ENCODE peak calls at places on chromosomes 12 and 14, in ten cellular contexts. S, N, H, E, Y, B, T, W, G and K are unnamed samples.

GRCh38 chr12:104011265-104011664 is 38.7 kb downstream of the GLT8D2 start:
- DNase-seq in Y (no peak), N (no peak), E (no peak), S (peak), G (no peak), H (no peak), T (no peak), B (peak), W (no peak), K (no peak)

GRCh38 chr14:92683041-92683440 is 65.4 kb downstream of the LGMN start:
- DNase-seq in H (no peak), N (no peak), W (no peak), B (no peak), E (no peak), Y (no peak), T (no peak), G (no peak), S (no peak), K (no peak)

GRCh38 chr14:88614218-88614907 is 51.5 kb downstream of the ZC3H14 start:
- DNase-seq in E (no peak), T (no peak), G (no peak), N (no peak), S (no peak), Y (no peak), H (no peak), B (peak), W (no peak), K (no peak)

GRCh38 chr14:104342435-104343293 is 204.3 kb downstream of the KIF26A start:
- DNase-seq in N (no peak), B (no peak), S (no peak), E (peak), H (no peak), Y (peak), W (no peak), T (no peak), G (peak), K (no peak)

GRCh38 chr14:102028733-102029132 is 58.1 kb downstream of the HSP90AA1 start:
- DNase-seq in W (no peak), S (peak), Y (no peak), B (no peak), T (no peak), E (no peak), G (no peak), H (no peak), N (no peak), K (no peak)

GRCh38 chr12:26431211-26431610 is 235.8 kb downstream of the SSPN start:
- DNase-seq in W (no peak), H (no peak), B (no peak), S (no peak), N (no peak), T (no peak), E (no peak), Y (no peak), G (peak), K (no peak)

GRCh38 chr14:85917631-85918030 is 387.7 kb downstream of the FLRT2 start:
- DNase-seq in B (no peak), H (no peak), N (no peak), S (no peak), E (no peak), W (no peak), G (no peak), Y (no peak), T (no peak), K (no peak)

GRCh38 chr14:74290415-74290814 is 12.3 kb downstream of the ABCD4 start:
- DNase-seq in Y (no peak), G (no peak), W (no peak), H (no peak), T (no peak), B (peak), S (no peak), E (peak), N (peak), K (no peak)

GRCh38 chr12:27573972-27574371 is 50.0 kb downstream of the PPFIBP1 start:
- DNase-seq in B (peak), W (no peak), E (no peak), H (no peak), T (no peak), Y (no peak), G (no peak), N (no peak), S (peak), K (no peak)

GRCh38 chr12:6672143-6672542 is 9.2 kb upstream of the ING4 start:
- DNase-seq in S (no peak), Y (no peak), H (no peak), N (no peak), W (no peak), G (no peak), E (no peak), B (no peak), T (no peak), K (no peak)

GRCh38 chr12:75170786-75171185 is 38.9 kb downstream of the KCNC2 start:
- DNase-seq in G (no peak), H (no peak), S (no peak), N (no peak), W (no peak), Y (no peak), E (no peak), B (no peak), T (no peak), K (no peak)

GRCh38 chr14:104114421-104115130 is 23.8 kb upstream of the KIF26A start:
- DNase-seq in B (no peak), T (no peak), G (peak), W (no peak), Y (no peak), H (peak), N (no peak), S (no peak), E (peak), K (no peak)

GRCh38 chr12:76908303-76909017 is 29.6 kb upstream of the CSRP2 start:
- DNase-seq in H (no peak), S (no peak), W (no peak), E (no peak), Y (no peak), B (no peak), N (no peak), T (no peak), G (no peak), K (no peak)

GRCh38 chr12:118061876-118062791 is 1.2 kb upstream of the WSB2 start:
- DNase-seq in T (no peak), H (peak), Y (peak), G (peak), B (peak), N (peak), E (peak), W (no peak), S (no peak), K (no peak)

GRCh38 chr14:102510616-102511520 is 1.3 kb upstream of the ANKRD9 start:
- DNase-seq in T (no peak), G (peak), E (peak), W (no peak), H (no peak), S (no peak), N (peak), B (no peak), Y (peak), K (no peak)

GRCh38 chr12:52555577-52555976 is 2.6 kb upstream of the KRT71 start:
- DNase-seq in E (no peak), G (no peak), Y (no peak), N (no peak), H (peak), S (no peak), T (no peak), W (no peak), B (no peak), K (no peak)

GRCh38 chr12:21704847-21705246 is 47.2 kb upstream of the LDHB start:
- DNase-seq in S (no peak), H (no peak), Y (no peak), B (no peak), E (no peak), G (no peak), W (no peak), N (no peak), T (no peak), K (no peak)

GRCh38 chr14:27190286-27190685 is 592.5 kb upstream of the NOVA1 start:
- DNase-seq in N (no peak), H (no peak), W (no peak), G (no peak), E (no peak), S (no peak), Y (no peak), B (no peak), T (no peak), K (no peak)

GRCh38 chr14:63375772-63376171 is 57.0 kb upstream of the GPHB5 start:
- DNase-seq in B (no peak), T (no peak), H (no peak), N (no peak), Y (no peak), W (no peak), G (no peak), E (no peak), S (peak), K (no peak)

GRCh38 chr12:97595936-97596335 is 133.3 kb downstream of the RMST start:
- DNase-seq in T (no peak), Y (no peak), E (no peak), N (no peak), H (no peak), W (no peak), B (peak), S (no peak), G (no peak), K (no peak)

GRCh38 chr12:6688543-6688999 is 604 bp downstream of the ZNF384 start:
- DNase-seq in E (no peak), G (peak), H (no peak), Y (peak), T (no peak), N (peak), W (peak), B (no peak), S (no peak), K (no peak)

GRCh38 chr12:90398437-90398836 is 556.5 kb downstream of the CCER1 start:
- DNase-seq in W (no peak), B (no peak), T (no peak), E (no peak), H (no peak), G (no peak), Y (no peak), S (no peak), N (no peak), K (no peak)

GRCh38 chr14:50222061-50222613 is 9.2 kb downstream of the SOS2 start:
- DNase-seq in W (no peak), H (no peak), N (no peak), E (no peak), T (no peak), B (no peak), Y (no peak), S (no peak), G (no peak), K (no peak)

GRCh38 chr12:120725151-120725658 is 421 bp upstream of the ACADS start:
- DNase-seq in E (no peak), S (no peak), B (no peak), N (no peak), T (no peak), G (no peak), W (no peak), Y (no peak), H (peak), K (no peak)

GRCh38 chr14:48584031-48584430 is 908.6 kb upstream of the MDGA2 start:
- DNase-seq in E (no peak), H (no peak), W (no peak), N (no peak), G (no peak), Y (no peak), T (no peak), B (no peak), S (peak), K (no peak)

GRCh38 chr14:90795744-90796143 is 20.5 kb downstream of the TTC7B start:
- DNase-seq in T (no peak), Y (no peak), H (peak), S (peak), G (no peak), E (no peak), W (no peak), N (no peak), B (peak), K (no peak)

GRCh38 chr12:72330291-72330690 is 58.1 kb downstream of the TRHDE start:
- DNase-seq in S (peak), E (peak), H (peak), T (no peak), G (peak), W (no peak), N (no peak), B (no peak), Y (peak), K (no peak)

GRCh38 chr12:116603516-116603915 is 44.3 kb downstream of the MAP1LC3B2 start:
- DNase-seq in H (no peak), G (no peak), W (no peak), N (no peak), E (no peak), B (no peak), S (no peak), Y (peak), T (no peak), K (no peak)

GRCh38 chr14:100586153-100586519 is 1.1 kb downstream of the BEGAIN start:
- DNase-seq in T (no peak), B (no peak), H (peak), E (no peak), Y (no peak), G (no peak), N (no peak), S (no peak), W (no peak), K (no peak)

GRCh38 chr12:100234166-100234565 is 32.7 kb downstream of the DEPDC4 start:
- DNase-seq in G (no peak), T (no peak), S (no peak), E (peak), H (no peak), Y (peak), B (peak), N (no peak), W (no peak), K (no peak)

GRCh38 chr12:76888775-76889174 is 10.0 kb upstream of the CSRP2 start:
- DNase-seq in E (no peak), B (no peak), T (no peak), S (no peak), G (no peak), H (no peak), Y (no peak), W (no peak), N (no peak), K (no peak)

GRCh38 chr14:91858536-91859275 is 8.6 kb downstream of the TC2N start:
- DNase-seq in N (no peak), Y (no peak), B (peak), W (no peak), G (no peak), S (no peak), E (no peak), T (no peak), H (no peak), K (no peak)

GRCh38 chr14:52951730-52952481 is 1.1 kb upstream of the FERMT2 start:
- DNase-seq in T (peak), Y (peak), S (peak), G (peak), W (no peak), N (no peak), B (peak), E (peak), H (no peak), K (no peak)

DNA sequence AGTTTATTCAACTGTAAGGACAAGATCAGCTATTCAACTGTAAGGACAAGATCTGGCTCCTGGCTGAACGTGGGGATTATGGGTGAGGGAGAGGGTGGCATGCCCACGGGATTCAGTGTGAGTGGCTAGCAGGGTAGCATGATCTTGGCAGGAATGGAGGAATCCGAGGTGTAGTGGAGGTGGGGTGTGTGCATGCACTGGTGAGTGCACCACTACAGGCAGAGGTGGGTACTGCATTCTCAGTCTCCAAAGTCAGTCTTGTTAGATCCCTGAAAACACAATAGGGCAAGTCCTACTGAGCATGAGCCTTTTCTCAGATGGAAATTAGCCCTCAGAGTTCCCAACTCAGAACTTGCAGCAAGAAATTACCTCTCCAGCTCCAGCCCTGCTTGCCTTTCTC is 32.2 kb upstream of the DCD start:
- DNase-seq in B (no peak), S (no peak), E (peak), N (peak), H (no peak), W (no peak), G (no peak), T (no peak), Y (no peak), K (no peak)
- TF ChIP-seq CTCF in B (peak), S (peak), E (peak), N (peak), H (peak), W (peak), G (no peak), T (no peak), Y (peak), K (peak)

GRCh38 chr14:36028665-36029064 is 147.9 kb downstream of the PTCSC3 start:
- DNase-seq in G (no peak), S (no peak), T (no peak), H (no peak), W (no peak), Y (no peak), B (no peak), E (no peak), N (no peak), K (no peak)

GRCh38 chr14:36022765-36023415 is 153.6 kb downstream of the PTCSC3 start:
- DNase-seq in G (no peak), B (no peak), W (no peak), Y (no peak), N (no peak), T (no peak), E (no peak), S (no peak), H (no peak), K (no peak)

GRCh38 chr14:36027354-36027753 is 149.2 kb downstream of the PTCSC3 start:
- DNase-seq in G (no peak), E (no peak), B (no peak), Y (no peak), W (no peak), S (no peak), H (no peak), N (no peak), T (no peak), K (no peak)

GRCh38 chr14:36028218-36028617 is 148.3 kb downstream of the PTCSC3 start:
- DNase-seq in B (no peak), H (no peak), Y (no peak), S (no peak), G (no peak), W (no peak), T (no peak), N (peak), E (no peak), K (no peak)
- TF ChIP-seq CTCF in B (no peak), H (no peak), Y (no peak), S (no peak), G (no peak), W (no peak), T (no peak), N (peak), E (no peak), K (peak)

GRCh38 chr12:111330800-111331752 is 37.8 kb downstream of the PHETA1 start:
- DNase-seq in E (no peak), N (peak), T (no peak), G (no peak), S (peak), B (peak), W (no peak), H (no peak), Y (peak), K (no peak)
- TF ChIP-seq CTCF in E (peak), N (peak), T (peak), G (no peak), S (peak), B (peak), W (peak), H (peak), Y (peak), K (peak)

DNA sequence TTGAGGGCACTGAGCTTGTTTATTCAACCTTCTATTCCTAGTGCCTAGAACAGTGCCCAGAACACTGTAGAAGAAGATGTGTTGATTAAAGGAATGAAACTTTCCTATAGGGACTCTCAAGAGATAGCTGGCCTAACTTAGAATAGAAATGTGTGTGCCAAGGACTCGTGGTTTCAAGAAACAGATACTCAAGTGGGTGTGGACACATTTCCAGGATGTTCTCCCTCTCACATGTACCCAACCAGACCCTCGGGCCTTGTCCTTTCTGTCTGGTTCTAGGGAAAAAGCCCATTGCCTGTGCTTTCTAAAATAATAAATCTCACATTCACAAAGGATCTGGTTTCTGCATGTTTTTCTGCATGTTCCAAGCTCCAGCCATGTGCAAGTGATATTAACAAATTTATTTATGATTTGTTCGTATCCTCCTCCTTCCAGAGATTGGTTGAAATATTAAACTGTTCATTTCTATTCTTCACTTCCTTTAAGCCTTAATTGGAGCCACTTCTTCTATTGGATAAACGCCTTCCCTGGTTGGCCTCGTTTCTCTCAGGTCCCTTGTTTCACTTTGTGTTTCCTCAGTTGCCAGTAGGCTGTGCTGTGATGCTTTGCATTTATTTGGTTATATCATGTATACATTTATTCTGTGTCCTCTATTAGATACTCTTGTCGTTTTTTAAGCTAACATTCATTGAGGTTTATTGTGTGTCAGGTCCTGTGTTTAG is 89.8 kb downstream of the CRADD start:
- DNase-seq in E (no peak), N (no peak), H (no peak), Y (peak), T (no peak), B (peak), W (peak), G (peak), S (no peak), K (no peak)
- TF ChIP-seq CTCF in E (no peak), N (peak), H (peak), Y (peak), T (peak), B (peak), W (peak), G (no peak), S (peak), K (peak)

GRCh38 chr12:130916251-130916911 is 37.3 kb upstream of the ADGRD1 start:
- DNase-seq in E (peak), Y (peak), T (peak), B (peak), S (peak), G (peak), W (no peak), H (peak), N (peak), K (peak)
- TF ChIP-seq CTCF in E (peak), Y (peak), T (peak), B (peak), S (peak), G (peak), W (no peak), H (peak), N (peak), K (peak)

GRCh38 chr12:57112492-57113294 is 1.5 kb upstream of the STAT6 start:
- DNase-seq in G (no peak), N (no peak), H (no peak), Y (no peak), W (no peak), T (no peak), B (no peak), S (no peak), E (no peak), K (no peak)
- TF ChIP-seq CTCF in G (peak), N (peak), H (peak), Y (peak), W (peak), T (peak), B (peak), S (peak), E (peak), K (no peak)